ENCODE peak calls at places on chromosomes 13 and 19, in five cellular contexts. Y, P, U, O and T are unnamed samples. For H3K9me3, the result is how much of the 10 kb centered on the place peaks cover.

GRCh38 chr13:46951516-46951915 is 54.7 kb upstream of the HTR2A start:
- DNase-seq in P (no peak), Y (no peak), O (no peak), U (no peak), T (no peak)

GRCh38 chr13:79222427-79223205 is 183.4 kb downstream of the RBM26 start:
- DNase-seq in Y (no peak), O (no peak), P (no peak), U (no peak), T (no peak)

GRCh38 chr13:40401911-40402776 is 264.3 kb downstream of the FOXO1 start:
- DNase-seq in Y (peak), U (peak), O (peak), P (peak), T (no peak)

GRCh38 chr13:30984620-30985019 is 52.2 kb downstream of the TEX26 start:
- DNase-seq in O (no peak), P (no peak), Y (no peak), U (no peak), T (no peak)

GRCh38 chr19:16298334-16298733 is 26.3 kb upstream of the KLF2 start:
- DNase-seq in Y (no peak), P (no peak), O (no peak), U (no peak), T (no peak)

GRCh38 chr13:75416327-75417005 is 65.5 kb downstream of the TBC1D4 start:
- DNase-seq in P (no peak), O (no peak), Y (no peak), U (no peak), T (no peak)

GRCh38 chr19:2015611-2015950 is at the start of gene BTBD2:
- DNase-seq in P (peak), U (peak), O (peak), Y (peak), T (no peak)

GRCh38 chr19:15280915-15281683 is 48.9 kb upstream of the EPHX3 start:
- DNase-seq in O (peak), U (peak), Y (peak), P (peak), T (no peak)

GRCh38 chr13:107900775-107901174 is 314.6 kb downstream of the LIG4 start:
- DNase-seq in O (no peak), Y (no peak), U (no peak), P (no peak), T (no peak)

GRCh38 chr13:107866007-107866665 is 349.2 kb downstream of the LIG4 start:
- DNase-seq in U (peak), Y (no peak), P (peak), O (no peak), T (no peak)

GRCh38 chr13:42360046-42360445 is 88.1 kb downstream of the AKAP11 start:
- DNase-seq in P (no peak), O (no peak), Y (no peak), U (no peak), T (no peak)

GRCh38 chr13:66875264-66875663 is 354.9 kb downstream of the PCDH9 start:
- DNase-seq in Y (no peak), U (no peak), P (no peak), O (no peak), T (no peak)

GRCh38 chr13:50840327-50840726 is 3.2 kb downstream of the DLEU7 start:
- DNase-seq in U (no peak), Y (no peak), O (no peak), P (no peak), T (no peak)

GRCh38 chr19:58150328-58150921 is at the start of gene ZNF329:
- DNase-seq in Y (peak), P (peak), O (peak), U (peak), T (peak)

GRCh38 chr13:21826214-21827015 is 155.5 kb downstream of the FGF9 start:
- DNase-seq in Y (no peak), O (no peak), P (no peak), U (no peak), T (no peak)

GRCh38 chr19:18109731-18110671 is 12.4 kb downstream of the MAST3 start:
- DNase-seq in O (peak), U (peak), P (peak), Y (no peak), T (peak)

GRCh38 chr19:1981253-1981652 is 34.3 kb downstream of the BTBD2 start:
- DNase-seq in P (no peak), U (no peak), O (no peak), Y (no peak), T (no peak)

GRCh38 chr19:50676625-50677197 is 27.5 kb downstream of the C19orf81 start:
- DNase-seq in Y (no peak), U (no peak), O (no peak), P (no peak), T (no peak)

GRCh38 chr19:51121257-51121656 is 3.4 kb upstream of the SIGLEC9 start:
- DNase-seq in Y (no peak), P (no peak), O (no peak), U (no peak), T (no peak)

GRCh38 chr13:31096624-31097302 is 64.9 kb downstream of the HSPH1 start:
- DNase-seq in Y (no peak), P (no peak), O (peak), U (no peak), T (no peak)

GRCh38 chr19:45153339-45154063 is 7.3 kb downstream of the NKPD1 start:
- DNase-seq in O (peak), P (peak), U (peak), Y (no peak), T (peak)

GRCh38 chr13:20191902-20192469 is 752 bp downstream of the GJB2 start:
- DNase-seq in O (peak), P (peak), U (no peak), Y (no peak), T (no peak)

GRCh38 chr13:49314344-49314882 is 66.7 kb downstream of the CDADC1 start:
- DNase-seq in P (no peak), U (no peak), Y (no peak), O (no peak), T (no peak)

GRCh38 chr13:26679945-26680516 is 80.6 kb downstream of the GPR12 start:
- DNase-seq in U (no peak), P (no peak), O (no peak), Y (no peak), T (no peak)

GRCh38 chr13:79581870-79582315 is 100.9 kb downstream of the NDFIP2 start:
- DNase-seq in P (no peak), Y (no peak), O (no peak), U (peak), T (no peak)

GRCh38 chr13:37981932-37982331 is 112.4 kb upstream of the TRPC4 start:
- DNase-seq in O (no peak), Y (no peak), P (no peak), U (no peak), T (no peak)

GRCh38 chr13:37984357-37984756 is 114.8 kb upstream of the TRPC4 start:
- DNase-seq in U (no peak), O (no peak), P (no peak), Y (no peak), T (no peak)

GRCh38 chr13:37978680-37979079 is 109.1 kb upstream of the TRPC4 start:
- DNase-seq in U (no peak), P (no peak), Y (no peak), O (no peak), T (no peak)
- H3K9me3 ChIP-seq in U (under half), P (under half), Y (under half), O (under half), T (under half)

GRCh38 chr19:9453953-9454352 is 18.6 kb upstream of the ZNF266 start:
- DNase-seq in U (no peak), Y (no peak), O (no peak), P (no peak), T (no peak)
- H3K9me3 ChIP-seq in U (under half), Y (under half), O (under half), P (under half), T (under half)

GRCh38 chr19:30338878-30339623 is 33.1 kb upstream of the ZNF536 start:
- DNase-seq in U (no peak), Y (no peak), O (no peak), P (no peak), T (no peak)

GRCh38 chr19:30335306-30335886 is 36.8 kb upstream of the ZNF536 start:
- DNase-seq in O (no peak), Y (no peak), U (no peak), P (no peak), T (no peak)

GRCh38 chr19:30336290-30336689 is 35.9 kb upstream of the ZNF536 start:
- DNase-seq in Y (no peak), U (no peak), O (no peak), P (no peak), T (no peak)

GRCh38 chr19:30339624-30340525 is 32.3 kb upstream of the ZNF536 start:
- DNase-seq in Y (no peak), O (no peak), U (no peak), P (no peak), T (no peak)

DNA sequence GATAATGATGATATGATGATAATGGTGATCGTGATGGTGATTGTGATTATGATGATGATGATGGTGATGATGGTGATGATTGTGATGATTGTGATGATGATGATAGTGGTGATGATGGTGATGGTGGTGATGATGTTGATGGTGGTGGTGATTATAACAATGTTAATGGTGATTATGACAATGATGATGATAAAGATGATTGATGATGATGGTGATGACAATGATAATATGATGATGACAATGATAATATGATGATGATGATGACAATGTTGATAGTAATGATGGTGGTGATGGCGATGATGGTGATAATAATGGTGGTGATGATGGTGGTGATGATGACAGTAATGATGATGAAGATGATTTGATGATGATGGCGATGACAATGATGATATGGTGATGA is 34.1 kb upstream of the ZNF536 start:
- DNase-seq in P (no peak), Y (no peak), O (no peak), U (no peak), T (no peak)
- H3K9me3 ChIP-seq in P (under half), Y (under half), O (under half), U (under half), T (under half)

DNA sequence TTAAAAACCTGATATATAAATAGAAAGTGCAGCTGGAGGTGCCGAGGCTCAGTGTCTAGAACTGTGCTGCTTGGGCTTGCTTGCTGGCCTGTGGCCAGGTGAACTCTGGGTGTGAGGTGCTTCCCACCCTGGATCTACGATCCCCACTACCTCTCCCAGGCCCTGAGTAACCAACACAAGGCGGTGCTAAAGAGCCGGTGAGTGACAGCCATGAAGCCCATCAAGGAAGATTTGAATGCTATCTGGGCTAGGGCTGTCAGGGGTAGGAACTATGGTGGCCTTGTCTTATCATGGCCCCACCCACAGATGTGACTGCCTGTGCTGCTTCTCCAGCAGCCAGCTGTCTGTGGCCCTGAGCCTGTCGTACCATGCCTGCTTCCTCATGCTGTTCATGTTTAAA is 25.6 kb upstream of the ZNF91 start:
- DNase-seq in U (no peak), Y (no peak), P (no peak), O (no peak), T (no peak)
- H3K9me3 ChIP-seq in U (under half), Y (under half), P (under half), O (under half), T (under half)

GRCh38 chr19:22831211-22831610 is 880 bp upstream of the ZNF723 start:
- DNase-seq in P (no peak), Y (no peak), U (no peak), O (no peak), T (no peak)
- H3K9me3 ChIP-seq in P (under half), Y (under half), U (under half), O (under half), T (under half)

DNA sequence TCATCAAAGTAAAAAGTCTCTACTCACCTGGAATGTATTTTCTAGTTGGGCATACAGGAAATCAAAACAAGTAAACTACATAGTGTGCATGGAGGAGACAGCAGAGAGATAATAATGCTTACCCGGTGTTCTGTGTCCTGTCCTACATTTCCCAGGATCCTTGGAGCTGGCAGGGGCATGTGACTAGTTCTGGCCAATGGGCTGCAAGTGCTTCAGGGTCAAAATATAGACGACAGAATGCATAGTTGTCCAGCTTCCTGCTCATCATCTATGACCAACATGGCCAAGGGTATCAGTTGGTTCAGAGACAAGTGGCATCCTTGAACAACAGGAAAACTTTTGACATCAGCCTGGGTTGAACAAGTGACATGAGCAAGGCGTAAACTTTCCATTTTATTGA is 8.5 kb downstream of the ZNF317 start:
- DNase-seq in Y (no peak), P (no peak), U (no peak), O (no peak), T (no peak)
- H3K9me3 ChIP-seq in Y (under half), P (under half), U (under half), O (under half), T (under half)

GRCh38 chr19:57052102-57052501 is 67.7 kb upstream of the USP29 start:
- DNase-seq in O (no peak), U (no peak), Y (no peak), P (no peak), T (no peak)
- H3K9me3 ChIP-seq in O (under half), U (under half), Y (under half), P (under half), T (under half)

GRCh38 chr19:37160153-37160552 is 12.3 kb downstream of the ZNF585A start:
- DNase-seq in Y (no peak), O (no peak), P (no peak), U (no peak), T (no peak)
- H3K9me3 ChIP-seq in Y (half or more), O (under half), P (under half), U (under half), T (under half)